ENCODE peak calls at places on chromosomes 5 and 9, in six cellular contexts. K is neural crest cell, H is Peyer's patch, T is HFFc6, S is brain microvascular endothelial cell, O is B cell. R is an unnamed sample.

GRCh38 chr5:97002983-97003382 is 67.1 kb downstream of the LNPEP start:
- DNase-seq in K (no peak), H (no peak), T (peak), S (no peak), O (no peak), R (no peak)

GRCh38 chr9:99199938-99200539 is 21.7 kb downstream of the ALG2 start:
- DNase-seq in K (no peak), H (no peak), T (no peak), S (no peak), O (no peak), R (no peak)

GRCh38 chr5:36136581-36136980 is 15.1 kb downstream of the LMBRD2 start:
- DNase-seq in K (no peak), H (no peak), T (no peak), S (no peak), O (no peak), R (no peak)

GRCh38 chr5:109529520-109529919 is 119.7 kb upstream of the PJA2 start:
- DNase-seq in K (no peak), H (no peak), T (peak), S (peak), O (no peak), R (no peak)

GRCh38 chr5:180296778-180297177 is 4.9 kb upstream of the MAPK9 start:
- DNase-seq in K (no peak), H (no peak), T (no peak), S (no peak), O (no peak), R (no peak)

GRCh38 chr5:160926428-160926827 is 74.4 kb upstream of the ATP10B start:
- DNase-seq in K (no peak), H (no peak), T (no peak), S (no peak), O (no peak), R (no peak)

GRCh38 chr5:62614355-62614754 is 35.7 kb downstream of the LRRC70 start:
- DNase-seq in K (no peak), H (no peak), T (no peak), S (no peak), O (no peak), R (no peak)

GRCh38 chr9:130444565-130445221 is at the start of gene ASS1:
- DNase-seq in K (no peak), H (peak), T (no peak), S (no peak), O (no peak), R (no peak)

GRCh38 chr9:88968799-88969198 is 22.5 kb upstream of the S1PR3 start:
- DNase-seq in K (no peak), H (no peak), T (no peak), S (no peak), O (no peak), R (no peak)

GRCh38 chr5:14204785-14205321 is 61.7 kb downstream of the TRIO start:
- DNase-seq in K (no peak), H (no peak), T (peak), S (peak), O (no peak), R (peak)

GRCh38 chr9:90340421-90340820 is 302.2 kb downstream of the DIRAS2 start:
- DNase-seq in K (no peak), H (no peak), T (no peak), S (peak), O (no peak), R (no peak)

GRCh38 chr5:163889369-163889768 is 383.9 kb downstream of the MAT2B start:
- DNase-seq in K (no peak), H (no peak), T (peak), S (no peak), O (no peak), R (no peak)

GRCh38 chr5:22928821-22929482 is 75.8 kb upstream of the CDH12 start:
- DNase-seq in K (no peak), H (no peak), T (no peak), S (no peak), O (no peak), R (no peak)

GRCh38 chr5:3278643-3279042 is 317.0 kb upstream of the IRX1 start:
- DNase-seq in K (no peak), H (no peak), T (no peak), S (no peak), O (no peak), R (no peak)

GRCh38 chr5:43649256-43649655 is 46.3 kb downstream of the NNT start:
- DNase-seq in K (no peak), H (no peak), T (peak), S (peak), O (no peak), R (no peak)

GRCh38 chr9:130805510-130806387 is 29.3 kb upstream of the ABL1 start:
- DNase-seq in K (no peak), H (no peak), T (no peak), S (no peak), O (no peak), R (no peak)

GRCh38 chr9:77594963-77595362 is 53.2 kb downstream of the GNA14 start:
- DNase-seq in K (no peak), H (no peak), T (no peak), S (no peak), O (no peak), R (no peak)

GRCh38 chr5:131209506-131210191 is 38.9 kb downstream of the LYRM7 start:
- DNase-seq in K (no peak), H (no peak), T (no peak), S (no peak), O (peak), R (peak)

GRCh38 chr9:121498487-121499176 is 1.0 kb downstream of the GGTA1 start:
- DNase-seq in K (no peak), H (no peak), T (peak), S (no peak), O (no peak), R (no peak)

GRCh38 chr9:116072046-116072445 is 81.5 kb upstream of the PAPPA start:
- DNase-seq in K (no peak), H (no peak), T (no peak), S (no peak), O (no peak), R (no peak)

GRCh38 chr5:78706381-78706780 is 57.8 kb upstream of the LHFPL2 start:
- DNase-seq in K (no peak), H (no peak), T (no peak), S (peak), O (no peak), R (no peak)

GRCh38 chr5:11468334-11469039 is 435.8 kb downstream of the CTNND2 start:
- DNase-seq in K (no peak), H (no peak), T (no peak), S (no peak), O (no peak), R (no peak)

GRCh38 chr9:124267271-124267807 is 9.6 kb downstream of the NEK6 start:
- DNase-seq in K (no peak), H (no peak), T (peak), S (peak), O (peak), R (peak)

GRCh38 chr9:82031538-82032280 is 43.1 kb downstream of the SPATA31D1 start:
- DNase-seq in K (no peak), H (no peak), T (peak), S (peak), O (no peak), R (no peak)

GRCh38 chr5:2017540-2018389 is 135.0 kb upstream of the IRX4 start:
- DNase-seq in K (peak), H (no peak), T (no peak), S (peak), O (no peak), R (no peak)

GRCh38 chr5:61619777-61620518 is 287.9 kb downstream of the ZSWIM6 start:
- DNase-seq in K (no peak), H (no peak), T (no peak), S (no peak), O (no peak), R (no peak)

GRCh38 chr5:78760411-78761169 is 112.0 kb upstream of the LHFPL2 start:
- DNase-seq in K (no peak), H (no peak), T (no peak), S (no peak), O (peak), R (peak)

GRCh38 chr5:1502046-1502736 is 21.6 kb downstream of the LPCAT1 start:
- DNase-seq in K (no peak), H (no peak), T (no peak), S (no peak), O (peak), R (peak)

GRCh38 chr5:64074533-64074932 is 91.1 kb upstream of the RNF180 start:
- DNase-seq in K (peak), H (no peak), T (peak), S (peak), O (no peak), R (no peak)

GRCh38 chr5:1543398-1544293 is 19.9 kb upstream of the LPCAT1 start:
- DNase-seq in K (no peak), H (peak), T (no peak), S (no peak), O (peak), R (no peak)

GRCh38 chr9:137194909-137195308 is 5.6 kb downstream of the TPRN start:
- DNase-seq in K (no peak), H (peak), T (no peak), S (no peak), O (no peak), R (no peak)

GRCh38 chr5:157470616-157471015 is 10.6 kb downstream of the NIPAL4 start:
- DNase-seq in K (no peak), H (no peak), T (no peak), S (no peak), O (no peak), R (no peak)

GRCh38 chr5:83255268-83255667 is 177.9 kb downstream of the XRCC4 start:
- DNase-seq in K (no peak), H (no peak), T (peak), S (no peak), O (no peak), R (no peak)

GRCh38 chr5:9545959-9546851 is at the start of gene SEMA5A:
- DNase-seq in K (peak), H (peak), T (peak), S (peak), O (no peak), R (no peak)

GRCh38 chr9:928363-929042 is 48.0 kb upstream of the DMRT3 start:
- DNase-seq in K (no peak), H (no peak), T (no peak), S (no peak), O (no peak), R (no peak)
- TF ChIP-seq CTCF in K (peak), H (no peak), T (peak), S (peak), O (peak), R (peak)

DNA sequence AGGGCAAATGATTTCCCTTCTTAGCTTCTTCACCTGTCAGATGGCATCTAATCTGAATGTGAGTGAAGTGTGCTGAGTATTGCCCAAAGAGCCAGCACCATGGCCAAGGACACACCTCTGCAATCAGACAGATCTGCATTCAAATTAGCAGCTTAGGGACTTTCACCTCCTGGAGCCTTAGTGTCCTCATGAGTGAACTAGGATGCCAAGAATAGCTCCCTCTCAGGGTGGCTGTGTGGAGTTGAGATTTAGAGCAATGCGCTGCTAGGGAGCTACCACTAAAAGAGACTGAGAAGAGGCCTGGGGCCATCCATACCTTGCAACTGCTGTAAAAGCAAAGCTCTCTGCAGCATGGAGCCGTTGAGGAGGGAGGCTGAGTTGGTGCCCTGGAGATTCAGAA is 1.4 kb downstream of the CIZ1 start:
- DNase-seq in K (no peak), H (no peak), T (no peak), S (no peak), O (no peak), R (no peak)
- TF ChIP-seq CTCF in K (no peak), H (no peak), T (no peak), S (no peak), O (no peak), R (no peak)

DNA sequence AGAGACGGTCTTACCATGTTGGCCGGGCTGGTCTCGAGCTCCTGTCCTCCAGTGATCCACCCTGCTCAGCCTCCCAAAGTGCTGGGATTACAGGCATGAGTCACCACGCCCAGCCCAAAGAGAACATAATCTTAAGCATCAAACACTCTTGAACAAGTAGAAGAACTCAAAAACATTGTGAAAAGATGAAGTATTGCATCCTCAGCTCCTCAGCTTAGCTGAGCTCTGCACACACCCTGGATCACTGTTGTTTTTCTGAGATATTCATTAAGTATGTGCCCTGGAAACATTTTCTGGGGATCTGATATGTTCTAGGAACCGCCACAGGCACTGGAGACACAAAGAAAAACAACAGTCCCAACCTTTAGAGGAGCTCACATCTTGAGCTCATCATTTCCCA is 62.3 kb upstream of the ZNF462 start:
- DNase-seq in K (no peak), H (no peak), T (peak), S (peak), O (no peak), R (no peak)
- TF ChIP-seq CTCF in K (no peak), H (no peak), T (no peak), S (no peak), O (no peak), R (no peak)

GRCh38 chr5:34957299-34957698 is 27.9 kb downstream of the DNAJC21 start:
- DNase-seq in K (no peak), H (no peak), T (no peak), S (no peak), O (no peak), R (no peak)

GRCh38 chr5:34959323-34959722 is 30.0 kb downstream of the DNAJC21 start:
- DNase-seq in K (no peak), H (no peak), T (peak), S (peak), O (no peak), R (no peak)

GRCh38 chr5:34957857-34958690 is 28.7 kb downstream of the DNAJC21 start:
- DNase-seq in K (peak), H (no peak), T (peak), S (peak), O (no peak), R (no peak)
- TF ChIP-seq CTCF in K (peak), H (no peak), T (peak), S (peak), O (peak), R (peak)

DNA sequence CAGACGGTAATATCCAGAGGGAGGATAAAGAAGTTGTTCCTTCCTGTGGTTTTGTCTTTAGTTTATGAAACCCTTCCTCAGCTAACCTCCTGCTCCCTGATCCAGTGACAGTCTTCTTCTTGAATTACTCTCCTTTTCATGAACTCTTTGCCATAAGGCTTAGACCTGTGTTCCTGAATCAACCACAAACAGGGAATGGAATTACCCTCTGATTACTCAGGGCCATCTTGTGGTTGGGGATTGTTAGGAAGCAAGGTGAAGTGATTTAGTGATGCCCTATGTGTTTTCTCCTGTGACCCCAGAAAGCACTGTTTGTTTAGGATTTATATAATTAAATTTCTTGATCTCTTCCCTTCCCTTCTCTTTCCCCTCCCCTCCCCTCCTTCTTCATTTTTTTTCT is 409.1 kb downstream of the TAF11L14 start:
- DNase-seq in K (no peak), H (no peak), T (no peak), S (no peak), O (no peak), R (no peak)
- TF ChIP-seq CTCF in K (no peak), H (no peak), T (no peak), S (no peak), O (no peak), R (no peak)

GRCh38 chr5:111680737-111681413 is 76.1 kb downstream of the NREP start:
- DNase-seq in K (no peak), H (no peak), T (peak), S (peak), O (no peak), R (no peak)

GRCh38 chr5:111681791-111682190 is 75.2 kb downstream of the NREP start:
- DNase-seq in K (no peak), H (no peak), T (no peak), S (peak), O (no peak), R (no peak)

GRCh38 chr5:111689576-111689975 is 67.4 kb downstream of the NREP start:
- DNase-seq in K (no peak), H (no peak), T (no peak), S (no peak), O (no peak), R (no peak)

GRCh38 chr5:111681414-111681790 is 75.6 kb downstream of the NREP start:
- DNase-seq in K (no peak), H (no peak), T (no peak), S (peak), O (no peak), R (no peak)

GRCh38 chr5:111685969-111686368 is 71.0 kb downstream of the NREP start:
- DNase-seq in K (no peak), H (no peak), T (no peak), S (no peak), O (no peak), R (no peak)
- TF ChIP-seq CTCF in K (peak), H (no peak), T (peak), S (peak), O (no peak), R (no peak)

DNA sequence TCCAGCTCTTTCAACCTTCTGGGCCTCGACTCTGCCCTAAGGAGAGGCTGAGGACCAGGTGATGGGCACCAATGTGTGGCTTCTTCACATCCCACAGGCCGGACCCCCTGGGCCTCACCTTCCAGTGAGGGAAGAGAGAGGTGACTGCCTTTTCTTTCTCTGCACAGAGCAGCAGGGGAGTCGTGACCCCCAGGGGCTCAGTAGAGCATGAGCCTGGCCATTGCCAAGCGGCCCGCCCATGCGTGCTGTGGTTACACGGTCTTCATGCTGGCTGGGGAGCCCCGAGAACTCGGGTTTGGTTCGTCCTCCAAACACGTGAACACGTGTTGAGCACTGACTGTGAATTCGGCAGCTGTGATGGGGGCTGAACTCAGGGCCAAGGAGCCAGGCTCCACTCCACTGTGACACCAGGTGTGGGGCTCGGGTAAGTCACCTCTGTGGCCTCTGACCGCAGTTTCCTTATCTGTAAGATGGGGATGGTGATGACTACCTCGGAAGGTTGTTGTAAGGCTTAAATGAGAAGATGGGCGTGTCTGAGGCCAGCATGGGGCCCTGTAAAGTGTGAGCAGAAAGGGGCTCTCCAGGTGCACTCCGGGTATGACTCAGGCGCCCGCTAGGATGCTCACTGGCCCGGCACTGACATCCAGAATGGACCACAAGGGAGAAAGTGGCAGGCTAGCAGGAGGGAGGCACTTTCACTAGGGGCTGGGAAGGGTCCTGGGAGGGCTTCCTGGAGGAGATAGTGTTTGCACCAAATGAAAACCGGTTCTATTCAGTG is 13.4 kb upstream of the GRHPR start:
- DNase-seq in K (no peak), H (no peak), T (no peak), S (no peak), O (peak), R (no peak)
- TF ChIP-seq CTCF in K (no peak), H (no peak), T (no peak), S (no peak), O (peak), R (no peak)

DNA sequence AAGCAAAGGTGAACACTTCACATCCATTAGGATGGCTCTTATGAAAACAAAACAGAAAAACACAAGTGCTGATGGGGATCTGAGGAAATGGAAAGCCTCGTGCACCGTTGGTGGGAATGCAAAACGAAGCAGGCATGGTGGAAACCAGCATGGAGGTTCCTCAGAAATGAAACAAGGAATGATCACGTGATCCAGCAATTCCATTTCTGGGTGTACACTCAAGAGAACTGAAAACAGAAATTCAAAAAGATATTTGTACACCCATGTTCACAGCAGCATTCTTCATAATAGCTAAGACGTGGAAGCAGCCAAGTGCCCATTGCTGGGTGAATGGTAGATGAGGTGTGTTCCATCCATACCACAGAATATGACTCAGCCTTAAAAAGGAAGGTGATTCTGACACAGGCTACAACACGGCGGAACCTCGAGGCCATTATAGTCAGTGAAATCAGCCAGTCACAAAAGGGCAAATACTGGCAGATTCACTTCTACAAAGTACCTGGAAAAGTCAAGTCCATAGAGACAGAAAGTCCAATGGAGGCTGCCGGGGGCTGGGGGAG is 87.2 kb upstream of the RAPGEF1 start:
- DNase-seq in K (no peak), H (no peak), T (no peak), S (no peak), O (no peak), R (no peak)
- TF ChIP-seq CTCF in K (no peak), H (no peak), T (no peak), S (no peak), O (no peak), R (no peak)

GRCh38 chr9:14279671-14280070 is 34.3 kb downstream of the NFIB start:
- DNase-seq in K (no peak), H (no peak), T (no peak), S (no peak), O (no peak), R (no peak)

GRCh38 chr9:14278291-14278721 is 35.6 kb downstream of the NFIB start:
- DNase-seq in K (no peak), H (no peak), T (peak), S (peak), O (no peak), R (no peak)

GRCh38 chr9:14275331-14275730 is 38.6 kb downstream of the NFIB start:
- DNase-seq in K (no peak), H (no peak), T (no peak), S (no peak), O (no peak), R (no peak)

GRCh38 chr9:14277761-14278160 is 36.2 kb downstream of the NFIB start:
- DNase-seq in K (no peak), H (no peak), T (no peak), S (no peak), O (no peak), R (no peak)

GRCh38 chr9:14277202-14277601 is 36.7 kb downstream of the NFIB start:
- DNase-seq in K (no peak), H (no peak), T (peak), S (peak), O (no peak), R (no peak)
- TF ChIP-seq CTCF in K (no peak), H (no peak), T (no peak), S (no peak), O (no peak), R (no peak)

R was measured in CD14-positive monocyte.